ENCODE peak calls at places on chromosomes 11 and 22, in nine cellular contexts. T, G, H, L, A, K, O, D and Y are unnamed samples.

GRCh38 chr11:72639475-72640375 is 34.5 kb downstream of the PDE2A start:
- DNase-seq in G (no peak), T (no peak), L (no peak), A (no peak), O (peak), D (no peak), H (no peak), K (no peak), Y (no peak)

GRCh38 chr11:77672276-77672675 is 34.7 kb upstream of the CLNS1A start:
- DNase-seq in D (no peak), L (peak), T (peak), A (no peak), G (peak), H (no peak), K (no peak), O (no peak), Y (peak)

GRCh38 chr11:17298302-17298701 is 21.8 kb downstream of the NUCB2 start:
- DNase-seq in L (no peak), T (no peak), A (no peak), K (peak), H (no peak), O (no peak), G (no peak), D (no peak), Y (no peak)

GRCh38 chr11:20337526-20338154 is 25.9 kb upstream of the HTATIP2 start:
- DNase-seq in K (no peak), H (peak), D (peak), L (peak), A (peak), O (no peak), T (peak), G (no peak), Y (no peak)

GRCh38 chr11:126162286-126163030 is 49.0 kb downstream of the RPUSD4 start:
- DNase-seq in D (no peak), L (peak), O (no peak), G (no peak), H (no peak), T (no peak), A (no peak), K (no peak), Y (no peak)

GRCh38 chr22:46010177-46010867 is 33.4 kb upstream of the WNT7B start:
- DNase-seq in K (no peak), O (peak), G (peak), L (peak), T (peak), D (peak), H (no peak), A (no peak), Y (peak)

GRCh38 chr11:119783466-119784400 is 54.7 kb upstream of the NECTIN1 start:
- DNase-seq in L (no peak), G (no peak), D (no peak), T (no peak), K (no peak), H (no peak), A (no peak), O (no peak), Y (no peak)

GRCh38 chr11:130847517-130847916 is 68.8 kb downstream of the SNX19 start:
- DNase-seq in K (no peak), O (no peak), T (peak), G (peak), L (peak), D (peak), A (no peak), H (no peak), Y (peak)

GRCh38 chr11:28400236-28401100 is 292.3 kb downstream of the METTL15 start:
- DNase-seq in L (no peak), G (no peak), T (peak), K (no peak), A (peak), O (no peak), H (no peak), D (no peak), Y (no peak)